ENCODE peak calls at places on chromosome 5, in seven cellular contexts. L is cardiac muscle cell, H is lower lobe of right lung, F is psoas muscle, P is fibroblast of lung, V is GM23338, J is fibroblast of pulmonary artery. Z is an unnamed sample.

GRCh38 chr5:62310426-62311105 is 4.6 kb downstream of the KIF2A start:
- DNase-seq in V (no peak), L (no peak), F (no peak), J (no peak), H (no peak), P (no peak), Z (no peak)

GRCh38 chr5:14730466-14730865 is 65.9 kb downstream of the OTULIN start:
- DNase-seq in F (no peak), J (no peak), L (no peak), H (no peak), V (no peak), P (no peak), Z (no peak)

GRCh38 chr5:179825655-179826182 is 5.0 kb downstream of the SQSTM1 start:
- DNase-seq in L (no peak), J (no peak), V (no peak), F (no peak), H (no peak), P (no peak), Z (no peak)

GRCh38 chr5:179269781-179270543 is 75.3 kb downstream of the ADAMTS2 start:
- DNase-seq in P (no peak), H (peak), J (no peak), F (peak), L (peak), V (no peak), Z (peak)

GRCh38 chr5:155947394-155948062 is 379.4 kb upstream of the SGCD start:
- DNase-seq in H (no peak), L (no peak), F (no peak), V (no peak), J (no peak), P (no peak), Z (no peak)

GRCh38 chr5:68289576-68289975 is 74.0 kb downstream of the PIK3R1 start:
- DNase-seq in F (no peak), H (no peak), L (no peak), V (no peak), P (no peak), J (no peak), Z (peak)

GRCh38 chr5:112419050-112419595 is at the start of gene EPB41L4A:
- DNase-seq in J (peak), L (peak), H (peak), P (peak), F (peak), V (peak), Z (peak)

GRCh38 chr5:121949885-121950284 is 11.9 kb upstream of the SRFBP1 start:
- DNase-seq in L (peak), F (no peak), J (peak), P (peak), V (peak), H (no peak), Z (peak)

GRCh38 chr5:28165116-28165515 is 1126.7 kb upstream of the CDH9 start:
- DNase-seq in J (peak), F (no peak), H (no peak), L (peak), V (no peak), P (peak), Z (peak)

GRCh38 chr5:79236364-79236969 is 536 bp downstream of the JMY start:
- DNase-seq in P (peak), H (no peak), F (no peak), L (peak), V (peak), J (peak), Z (peak)

GRCh38 chr5:144205141-144205551 is 34.5 kb downstream of the KCTD16 start:
- DNase-seq in H (no peak), L (peak), F (peak), V (peak), P (peak), J (peak), Z (peak)

GRCh38 chr5:144203750-144204596 is 33.3 kb downstream of the KCTD16 start:
- DNase-seq in L (peak), F (no peak), H (no peak), P (peak), J (peak), V (peak), Z (peak)

GRCh38 chr5:144206136-144206535 is 35.5 kb downstream of the KCTD16 start:
- DNase-seq in H (no peak), P (peak), V (no peak), L (no peak), F (no peak), J (peak), Z (no peak)

GRCh38 chr5:144209421-144209820 is 38.7 kb downstream of the KCTD16 start:
- DNase-seq in V (no peak), L (no peak), F (no peak), J (no peak), H (no peak), P (no peak), Z (no peak)

DNA sequence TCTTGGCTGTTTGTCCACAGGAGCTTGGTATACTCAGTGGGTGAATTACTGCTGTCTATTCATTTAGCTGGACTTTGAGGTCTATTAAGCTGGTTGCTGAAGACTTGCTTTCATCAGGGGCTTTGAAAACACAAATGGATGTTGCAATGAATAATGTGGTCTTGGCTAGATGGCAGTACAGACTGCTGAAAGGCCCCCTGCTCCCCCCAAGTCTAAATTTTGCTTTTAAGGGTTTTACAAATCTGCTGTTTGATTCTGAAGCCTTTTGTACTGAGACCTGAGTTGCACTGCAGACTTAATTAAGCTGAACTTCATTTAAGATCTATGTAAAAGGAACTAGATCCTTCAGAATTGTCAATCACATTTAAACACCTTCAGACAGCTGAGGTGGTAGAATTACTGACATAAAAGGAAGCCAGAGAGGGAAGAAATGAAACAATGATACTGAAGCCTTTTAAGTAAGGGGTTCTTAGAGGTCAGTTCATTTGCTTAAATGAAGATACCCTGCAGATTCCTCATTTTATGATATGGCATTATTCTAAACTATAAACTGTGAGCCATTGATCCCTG is 37.3 kb downstream of the KCTD16 start:
- DNase-seq in V (no peak), J (no peak), F (no peak), P (no peak), L (no peak), H (no peak), Z (no peak)
- TF ChIP-seq CTCF in V (peak), J (no peak), F (no peak), P (no peak), L (no peak), H (no peak), Z (no peak)

GRCh38 chr5:164098536-164098935 is 593.1 kb downstream of the MAT2B start:
- DNase-seq in P (peak), V (no peak), F (no peak), L (no peak), H (no peak), J (no peak), Z (no peak)

GRCh38 chr5:164094321-164094720 is 588.9 kb downstream of the MAT2B start:
- DNase-seq in J (no peak), F (no peak), V (no peak), P (no peak), L (no peak), H (no peak), Z (no peak)

GRCh38 chr5:164091836-164092235 is 586.4 kb downstream of the MAT2B start:
- DNase-seq in P (no peak), V (no peak), F (no peak), J (no peak), L (no peak), H (no peak), Z (no peak)

GRCh38 chr5:164098979-164099378 is 593.6 kb downstream of the MAT2B start:
- DNase-seq in H (no peak), P (no peak), J (peak), F (no peak), L (no peak), V (no peak), Z (no peak)

GRCh38 chr5:164097747-164098146 is 592.3 kb downstream of the MAT2B start:
- DNase-seq in F (no peak), L (peak), H (no peak), J (peak), V (no peak), P (peak), Z (no peak)
- H3K4me3 ChIP-seq in F (no peak), L (no peak), H (no peak), J (no peak), V (no peak), P (no peak), Z (no peak)

GRCh38 chr5:26023361-26023760 is 1015.0 kb downstream of the CDH9 start:
- DNase-seq in J (no peak), V (no peak), H (no peak), P (no peak), F (no peak), L (no peak), Z (no peak)

DNA sequence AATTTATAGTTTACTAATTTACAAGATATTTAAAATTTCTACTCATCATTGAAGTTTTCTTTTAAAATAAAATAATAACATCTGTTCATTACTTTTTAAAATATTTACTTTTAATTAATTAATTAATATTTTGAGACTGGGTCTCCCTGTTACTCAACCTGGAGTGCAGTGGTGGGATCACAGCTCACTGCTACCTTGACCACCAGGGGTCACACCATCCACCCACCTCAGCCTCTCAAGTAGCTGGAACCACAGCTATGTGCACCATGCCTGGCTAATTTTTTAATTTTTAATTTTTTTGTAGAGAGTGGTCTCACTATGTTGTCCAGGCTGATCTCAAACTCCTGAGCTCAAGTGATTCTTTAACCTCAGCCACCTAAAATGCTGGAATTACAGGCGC is 1013.6 kb downstream of the CDH9 start:
- DNase-seq in H (no peak), V (peak), P (no peak), L (no peak), J (no peak), F (no peak), Z (no peak)
- TF ChIP-seq CTCF in H (no peak), V (peak), P (no peak), L (no peak), J (no peak), F (no peak), Z (no peak)

GRCh38 chr5:132812949-132813598 is at the start of gene SOWAHA:
- DNase-seq in F (no peak), L (no peak), H (no peak), J (no peak), P (no peak), V (peak), Z (no peak)
- H3K4me3 ChIP-seq in F (peak), L (peak), H (peak), J (no peak), P (peak), V (peak), Z (peak)

GRCh38 chr5:128081111-128081865 is 2.3 kb upstream of the SLC12A2 start:
- DNase-seq in H (no peak), L (peak), J (peak), V (no peak), F (no peak), P (peak), Z (no peak)
- TF ChIP-seq CTCF in H (no peak), L (no peak), J (peak), V (no peak), F (peak), P (no peak), Z (peak)

GRCh38 chr5:37198066-37198465 is 51.1 kb downstream of the CPLANE1 start:
- DNase-seq in H (no peak), J (no peak), F (no peak), L (no peak), P (no peak), V (no peak), Z (no peak)
- H3K4me3 ChIP-seq in H (peak), J (no peak), F (no peak), L (no peak), P (no peak), V (no peak), Z (no peak)

GRCh38 chr5:135880278-135880677 is 15.4 kb downstream of the IL9 start:
- DNase-seq in J (no peak), F (no peak), L (no peak), P (no peak), V (peak), H (no peak), Z (no peak)
- TF ChIP-seq CTCF in J (peak), F (no peak), L (peak), P (peak), V (peak), H (no peak), Z (peak)

DNA sequence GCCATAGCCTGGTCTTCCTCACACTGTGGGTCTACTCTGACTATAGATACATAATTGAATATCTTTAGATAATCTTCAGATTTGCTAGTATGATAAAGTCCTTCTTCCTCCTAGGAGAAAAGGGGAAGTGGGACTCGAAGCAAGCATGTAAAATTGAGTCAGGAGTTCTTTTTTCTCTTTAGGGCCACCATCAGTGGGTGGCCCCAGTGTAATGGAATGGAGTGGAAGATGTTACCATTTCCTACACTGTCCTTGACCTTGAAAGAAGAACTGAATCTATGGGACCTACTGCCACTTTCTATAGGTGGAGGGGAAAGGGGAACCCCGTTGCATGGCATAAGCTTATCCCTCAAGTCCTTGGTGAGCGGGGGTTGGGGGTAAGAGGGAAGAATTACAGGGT is 44.9 kb upstream of the SUB1 start:
- DNase-seq in L (no peak), P (no peak), V (no peak), F (no peak), H (no peak), J (no peak), Z (no peak)
- H3K4me3 ChIP-seq in L (no peak), P (no peak), V (no peak), F (no peak), H (no peak), J (no peak), Z (no peak)

DNA sequence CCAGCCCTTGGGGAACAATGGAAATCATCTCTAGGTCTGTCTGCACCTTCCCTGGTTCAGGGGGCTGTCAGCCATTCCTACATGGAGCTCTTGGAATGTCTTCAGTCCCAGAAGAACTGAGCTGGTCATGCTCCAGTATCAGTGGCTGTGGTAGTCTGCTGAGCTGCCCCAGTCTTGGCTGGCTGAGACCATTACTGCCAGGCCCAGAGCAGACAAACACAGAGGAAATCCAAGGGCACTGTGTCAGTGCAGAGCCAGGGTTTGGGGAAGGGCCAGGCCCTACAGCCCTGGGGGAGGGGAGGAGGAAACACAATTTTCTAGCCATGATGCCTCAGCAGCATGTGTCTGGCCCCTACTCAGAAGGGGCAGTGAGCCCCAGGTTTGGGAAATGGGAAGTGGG is 58.4 kb downstream of the ARHGEF37 start:
- DNase-seq in H (no peak), J (no peak), F (no peak), V (no peak), L (no peak), P (no peak), Z (no peak)
- TF ChIP-seq CTCF in H (no peak), J (no peak), F (no peak), V (no peak), L (no peak), P (no peak), Z (no peak)

Z was measured in fibroblast of villous mesenchyme.